ENCODE peak calls at places on chromosomes 3 and 15, in ten cellular contexts. One of them, this sample, is unnamed.

GRCh38 chr3:120071259-120071658 is 23.0 kb downstream of the GSK3B start:
- DNase-seq in endodermal cell: peak; percentile 58
- DNase-seq in CD8-positive, alpha-beta memory T cell: no peak
- DNase-seq in cardiac muscle cell: no peak
- DNase-seq in heart left ventricle: no peak
- DNase-seq in uterus: no peak
- DNase-seq in aorta: no peak
- DNase-seq in heart right ventricle: no peak
- DNase-seq in GM12878: no peak
- DNase-seq in GM23248: no peak
- DNase-seq in this sample: no peak

GRCh38 chr3:31485206-31485605 is 47.5 kb upstream of the STT3B start:
- DNase-seq in endodermal cell: no peak
- DNase-seq in CD8-positive, alpha-beta memory T cell: no peak
- DNase-seq in cardiac muscle cell: no peak
- DNase-seq in heart left ventricle: no peak
- DNase-seq in uterus: no peak
- DNase-seq in aorta: no peak
- DNase-seq in heart right ventricle: no peak
- DNase-seq in GM12878: no peak
- DNase-seq in GM23248: no peak
- DNase-seq in this sample: no peak

GRCh38 chr15:73631915-73632669 is 1.1 kb downstream of the NPTN start:
- DNase-seq in endodermal cell: peak; percentile 79
- DNase-seq in CD8-positive, alpha-beta memory T cell: no peak
- DNase-seq in cardiac muscle cell: peak; percentile 79
- DNase-seq in heart left ventricle: peak; percentile 70
- DNase-seq in uterus: peak; percentile 45
- DNase-seq in aorta: no peak
- DNase-seq in heart right ventricle: peak; percentile 62
- DNase-seq in GM12878: no peak
- DNase-seq in GM23248: peak; percentile 69
- DNase-seq in this sample: no peak

GRCh38 chr3:66039590-66039887 is 821 bp upstream of the MAGI1 start:
- DNase-seq in endodermal cell: peak; percentile 87
- DNase-seq in CD8-positive, alpha-beta memory T cell: no peak
- DNase-seq in cardiac muscle cell: peak; percentile 61
- DNase-seq in heart left ventricle: peak; percentile 57
- DNase-seq in uterus: peak; percentile 24
- DNase-seq in aorta: peak; percentile 83
- DNase-seq in heart right ventricle: peak; percentile 49
- DNase-seq in GM12878: no peak
- DNase-seq in GM23248: peak; percentile 85
- DNase-seq in this sample: peak; percentile 40

GRCh38 chr3:3080309-3080708 is 29.9 kb downstream of the IL5RA start:
- DNase-seq in endodermal cell: peak; percentile 56
- DNase-seq in CD8-positive, alpha-beta memory T cell: no peak
- DNase-seq in cardiac muscle cell: peak; percentile 10
- DNase-seq in heart left ventricle: no peak
- DNase-seq in uterus: no peak
- DNase-seq in aorta: no peak
- DNase-seq in heart right ventricle: no peak
- DNase-seq in GM12878: no peak
- DNase-seq in GM23248: no peak
- DNase-seq in this sample: no peak

GRCh38 chr3:172561894-172562664 is 38.8 kb upstream of the TNFSF10 start:
- DNase-seq in endodermal cell: no peak
- DNase-seq in CD8-positive, alpha-beta memory T cell: no peak
- DNase-seq in cardiac muscle cell: no peak
- DNase-seq in heart left ventricle: no peak
- DNase-seq in uterus: no peak
- DNase-seq in aorta: no peak
- DNase-seq in heart right ventricle: no peak
- DNase-seq in GM12878: no peak
- DNase-seq in GM23248: no peak
- DNase-seq in this sample: no peak

GRCh38 chr3:30130391-30130790 is 476.0 kb upstream of the TGFBR2 start:
- DNase-seq in endodermal cell: no peak
- DNase-seq in CD8-positive, alpha-beta memory T cell: no peak
- DNase-seq in cardiac muscle cell: no peak
- DNase-seq in heart left ventricle: no peak
- DNase-seq in uterus: no peak
- DNase-seq in aorta: no peak
- DNase-seq in heart right ventricle: no peak
- DNase-seq in GM12878: no peak
- DNase-seq in GM23248: no peak
- DNase-seq in this sample: no peak

GRCh38 chr15:39131605-39132004 is 449.3 kb upstream of the THBS1 start:
- DNase-seq in endodermal cell: no peak
- DNase-seq in CD8-positive, alpha-beta memory T cell: no peak
- DNase-seq in cardiac muscle cell: no peak
- DNase-seq in heart left ventricle: no peak
- DNase-seq in uterus: no peak
- DNase-seq in aorta: no peak
- DNase-seq in heart right ventricle: no peak
- DNase-seq in GM12878: no peak
- DNase-seq in GM23248: peak; percentile 82
- DNase-seq in this sample: no peak

GRCh38 chr3:74613566-74613965 is 893 bp downstream of the CNTN3 start:
- DNase-seq in endodermal cell: no peak
- DNase-seq in CD8-positive, alpha-beta memory T cell: no peak
- DNase-seq in cardiac muscle cell: no peak
- DNase-seq in heart left ventricle: no peak
- DNase-seq in uterus: no peak
- DNase-seq in aorta: no peak
- DNase-seq in heart right ventricle: no peak
- DNase-seq in GM12878: no peak
- DNase-seq in GM23248: peak; percentile 56
- DNase-seq in this sample: no peak

GRCh38 chr3:14422016-14422963 is 19.9 kb downstream of the SLC6A6 start:
- DNase-seq in endodermal cell: peak; percentile 89
- DNase-seq in CD8-positive, alpha-beta memory T cell: no peak
- DNase-seq in cardiac muscle cell: no peak
- DNase-seq in heart left ventricle: no peak
- DNase-seq in uterus: no peak
- DNase-seq in aorta: no peak
- DNase-seq in heart right ventricle: no peak
- DNase-seq in GM12878: no peak
- DNase-seq in GM23248: no peak
- DNase-seq in this sample: no peak

GRCh38 chr15:98794754-98795153 is 146.4 kb downstream of the IGF1R start:
- DNase-seq in endodermal cell: peak; percentile 66
- DNase-seq in CD8-positive, alpha-beta memory T cell: no peak
- DNase-seq in cardiac muscle cell: no peak
- DNase-seq in heart left ventricle: no peak
- DNase-seq in uterus: no peak
- DNase-seq in aorta: no peak
- DNase-seq in heart right ventricle: no peak
- DNase-seq in GM12878: no peak
- DNase-seq in GM23248: no peak
- DNase-seq in this sample: no peak

DNA sequence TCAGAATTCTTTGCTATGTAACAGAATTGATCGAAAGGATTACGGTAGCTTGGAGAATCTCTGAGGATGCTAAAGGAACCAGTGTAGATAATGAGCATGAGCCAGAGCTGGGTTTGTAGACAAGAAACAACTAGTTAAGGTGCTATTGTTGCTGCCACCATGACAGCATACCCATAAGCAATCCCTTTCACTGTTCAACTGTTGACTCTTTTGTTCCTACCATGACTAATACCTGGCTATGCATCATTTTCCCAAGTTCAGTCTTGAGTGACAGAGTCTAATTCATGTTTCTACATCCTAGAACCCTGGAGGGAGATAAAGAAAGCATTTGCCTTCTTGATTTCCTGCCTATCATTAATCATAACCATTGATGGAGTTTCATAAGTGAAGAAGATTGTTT is 600.3 kb downstream of the OTOL1 start:
- DNase-seq in endodermal cell: no peak
- DNase-seq in CD8-positive, alpha-beta memory T cell: no peak
- DNase-seq in cardiac muscle cell: no peak
- DNase-seq in heart left ventricle: no peak
- DNase-seq in uterus: no peak
- DNase-seq in aorta: no peak
- DNase-seq in heart right ventricle: no peak
- DNase-seq in GM12878: no peak
- DNase-seq in GM23248: peak; percentile 1
- DNase-seq in this sample: no peak
- H3K4me1 ChIP-seq in endodermal cell: no peaks in the 10 kb centered on the region
- H3K4me1 ChIP-seq in CD8-positive, alpha-beta memory T cell: no peaks in the 10 kb centered on the region
- H3K4me1 ChIP-seq in cardiac muscle cell: no peaks in the 10 kb centered on the region
- H3K4me1 ChIP-seq in heart left ventricle: no peaks in the 10 kb centered on the region
- H3K4me1 ChIP-seq in uterus: no peaks in the 10 kb centered on the region
- H3K4me1 ChIP-seq in aorta: no peaks in the 10 kb centered on the region
- H3K4me1 ChIP-seq in heart right ventricle: no peaks in the 10 kb centered on the region
- H3K4me1 ChIP-seq in GM12878: no peaks in the 10 kb centered on the region
- H3K4me1 ChIP-seq in GM23248: no peaks in the 10 kb centered on the region
- H3K4me1 ChIP-seq in this sample: no peaks in the 10 kb centered on the region

GRCh38 chr3:81742581-81742980 is 18.9 kb downstream of the GBE1 start:
- DNase-seq in endodermal cell: no peak
- DNase-seq in CD8-positive, alpha-beta memory T cell: no peak
- DNase-seq in cardiac muscle cell: no peak
- DNase-seq in heart left ventricle: no peak
- DNase-seq in uterus: no peak
- DNase-seq in aorta: no peak
- DNase-seq in heart right ventricle: no peak
- DNase-seq in GM12878: no peak
- DNase-seq in GM23248: peak; percentile 38
- DNase-seq in this sample: no peak

GRCh38 chr3:81741214-81741613 is 20.2 kb downstream of the GBE1 start:
- DNase-seq in endodermal cell: no peak
- DNase-seq in CD8-positive, alpha-beta memory T cell: no peak
- DNase-seq in cardiac muscle cell: no peak
- DNase-seq in heart left ventricle: no peak
- DNase-seq in uterus: no peak
- DNase-seq in aorta: no peak
- DNase-seq in heart right ventricle: no peak
- DNase-seq in GM12878: no peak
- DNase-seq in GM23248: peak; percentile 42
- DNase-seq in this sample: no peak

GRCh38 chr3:81743096-81744025 is 18.1 kb downstream of the GBE1 start:
- DNase-seq in endodermal cell: no peak
- DNase-seq in CD8-positive, alpha-beta memory T cell: no peak
- DNase-seq in cardiac muscle cell: no peak
- DNase-seq in heart left ventricle: peak; percentile 35
- DNase-seq in uterus: peak; percentile 37
- DNase-seq in aorta: no peak
- DNase-seq in heart right ventricle: peak; percentile 46
- DNase-seq in GM12878: no peak
- DNase-seq in GM23248: peak; percentile 96
- DNase-seq in this sample: no peak

GRCh38 chr3:81744366-81744765 is 17.1 kb downstream of the GBE1 start:
- DNase-seq in endodermal cell: no peak
- DNase-seq in CD8-positive, alpha-beta memory T cell: no peak
- DNase-seq in cardiac muscle cell: peak; percentile 31
- DNase-seq in heart left ventricle: peak; percentile 29
- DNase-seq in uterus: peak; percentile 18
- DNase-seq in aorta: no peak
- DNase-seq in heart right ventricle: peak; percentile 40
- DNase-seq in GM12878: no peak
- DNase-seq in GM23248: peak; percentile 96
- DNase-seq in this sample: no peak

DNA sequence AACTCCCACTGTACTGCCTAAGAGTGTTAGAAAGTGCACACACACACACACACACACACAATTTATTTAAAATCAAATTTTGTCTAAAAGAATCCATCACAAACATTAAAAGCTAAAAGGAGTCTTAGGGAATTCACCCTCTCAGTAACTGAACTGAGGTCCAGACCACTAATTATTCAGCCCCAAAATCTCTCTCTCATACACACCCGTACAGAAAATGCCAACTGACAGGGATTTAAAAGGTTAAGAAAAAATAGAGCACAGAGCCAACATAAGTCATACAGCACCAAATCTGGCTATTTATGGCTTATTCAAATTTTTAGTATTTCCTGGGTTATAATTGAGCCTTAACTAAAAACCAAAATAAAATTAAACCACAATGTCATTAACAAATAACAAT is 20.7 kb downstream of the GBE1 start:
- DNase-seq in endodermal cell: no peak
- DNase-seq in CD8-positive, alpha-beta memory T cell: no peak
- DNase-seq in cardiac muscle cell: no peak
- DNase-seq in heart left ventricle: no peak
- DNase-seq in uterus: no peak
- DNase-seq in aorta: no peak
- DNase-seq in heart right ventricle: no peak
- DNase-seq in GM12878: no peak
- DNase-seq in GM23248: no peak
- DNase-seq in this sample: no peak
- H3K4me1 ChIP-seq in endodermal cell: no peaks in the 10 kb centered on the region
- H3K4me1 ChIP-seq in CD8-positive, alpha-beta memory T cell: no peaks in the 10 kb centered on the region
- H3K4me1 ChIP-seq in cardiac muscle cell: peaks cover 18% of the 10 kb centered on the region
- H3K4me1 ChIP-seq in heart left ventricle: peaks cover 59% of the 10 kb centered on the region
- H3K4me1 ChIP-seq in uterus: peaks cover 7% of the 10 kb centered on the region
- H3K4me1 ChIP-seq in aorta: peaks cover 1% of the 10 kb centered on the region
- H3K4me1 ChIP-seq in heart right ventricle: peaks cover 37% of the 10 kb centered on the region
- H3K4me1 ChIP-seq in GM12878: peaks cover 2% of the 10 kb centered on the region
- H3K4me1 ChIP-seq in GM23248: peaks cover 54% of the 10 kb centered on the region
- H3K4me1 ChIP-seq in this sample: no peaks in the 10 kb centered on the region

DNA sequence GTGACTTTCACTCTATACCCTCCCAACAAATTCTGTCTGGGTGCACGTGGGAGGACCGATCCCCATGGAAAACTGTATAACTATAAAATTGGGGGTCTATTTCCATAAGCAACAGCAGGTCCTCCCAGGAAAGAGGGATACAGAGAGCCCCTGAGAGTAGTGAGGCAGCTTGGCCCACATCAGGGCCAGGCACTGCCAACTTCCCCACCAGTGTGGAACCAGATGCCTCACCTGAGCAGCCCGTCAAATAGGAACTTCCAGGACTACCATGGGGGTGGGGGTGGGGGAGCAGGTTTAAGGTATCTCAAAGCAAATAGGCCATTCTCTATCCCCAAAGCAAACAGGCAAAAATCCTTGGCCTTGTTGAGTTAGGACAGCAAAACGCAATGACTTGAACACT is 33.3 kb upstream of the DUSP7 start:
- DNase-seq in endodermal cell: no peak
- DNase-seq in CD8-positive, alpha-beta memory T cell: no peak
- DNase-seq in cardiac muscle cell: no peak
- DNase-seq in heart left ventricle: no peak
- DNase-seq in uterus: no peak
- DNase-seq in aorta: peak; percentile 42
- DNase-seq in heart right ventricle: no peak
- DNase-seq in GM12878: no peak
- DNase-seq in GM23248: no peak
- DNase-seq in this sample: no peak
- H3K4me1 ChIP-seq in endodermal cell: peaks cover 23% of the 10 kb centered on the region
- H3K4me1 ChIP-seq in CD8-positive, alpha-beta memory T cell: peaks cover 11% of the 10 kb centered on the region
- H3K4me1 ChIP-seq in cardiac muscle cell: peaks cover 58% of the 10 kb centered on the region
- H3K4me1 ChIP-seq in heart left ventricle: peaks cover 62% of the 10 kb centered on the region
- H3K4me1 ChIP-seq in uterus: no peaks in the 10 kb centered on the region
- H3K4me1 ChIP-seq in aorta: peaks cover 3% of the 10 kb centered on the region
- H3K4me1 ChIP-seq in heart right ventricle: peaks cover 34% of the 10 kb centered on the region
- H3K4me1 ChIP-seq in GM12878: peaks cover 25% of the 10 kb centered on the region
- H3K4me1 ChIP-seq in GM23248: peaks cover 45% of the 10 kb centered on the region
- H3K4me1 ChIP-seq in this sample: peaks cover 15% of the 10 kb centered on the region

GRCh38 chr3:145536461-145536860 is 624.5 kb downstream of the PLOD2 start:
- DNase-seq in endodermal cell: no peak
- DNase-seq in CD8-positive, alpha-beta memory T cell: no peak
- DNase-seq in cardiac muscle cell: no peak
- DNase-seq in heart left ventricle: no peak
- DNase-seq in uterus: no peak
- DNase-seq in aorta: no peak
- DNase-seq in heart right ventricle: no peak
- DNase-seq in GM12878: no peak
- DNase-seq in GM23248: no peak
- DNase-seq in this sample: no peak

GRCh38 chr3:145531548-145531947 is 629.4 kb downstream of the PLOD2 start:
- DNase-seq in endodermal cell: no peak
- DNase-seq in CD8-positive, alpha-beta memory T cell: no peak
- DNase-seq in cardiac muscle cell: no peak
- DNase-seq in heart left ventricle: no peak
- DNase-seq in uterus: no peak
- DNase-seq in aorta: no peak
- DNase-seq in heart right ventricle: no peak
- DNase-seq in GM12878: no peak
- DNase-seq in GM23248: no peak
- DNase-seq in this sample: no peak
- H3K4me1 ChIP-seq in endodermal cell: no peaks in the 10 kb centered on the region
- H3K4me1 ChIP-seq in CD8-positive, alpha-beta memory T cell: no peaks in the 10 kb centered on the region
- H3K4me1 ChIP-seq in cardiac muscle cell: peaks cover 4% of the 10 kb centered on the region
- H3K4me1 ChIP-seq in heart left ventricle: peaks cover 13% of the 10 kb centered on the region
- H3K4me1 ChIP-seq in uterus: no peaks in the 10 kb centered on the region
- H3K4me1 ChIP-seq in aorta: no peaks in the 10 kb centered on the region
- H3K4me1 ChIP-seq in heart right ventricle: no peaks in the 10 kb centered on the region
- H3K4me1 ChIP-seq in GM12878: no peaks in the 10 kb centered on the region
- H3K4me1 ChIP-seq in GM23248: no peaks in the 10 kb centered on the region
- H3K4me1 ChIP-seq in this sample: no peaks in the 10 kb centered on the region